ENCODE peak calls at places on chromosomes 4 and X, in nine cellular contexts. One of them, this sample, is unnamed.

GRCh38 chrX:78658851-78659744 is at the start of gene RTL3:
- DNase-seq in adrenal gland: no peak
- DNase-seq in suprapubic skin: no peak
- DNase-seq in thyroid gland: no peak
- DNase-seq in Peyer's patch: no peak
- DNase-seq in tibial nerve: no peak
- DNase-seq in K562: no peak
- DNase-seq in IMR-90: peak; percentile 78
- DNase-seq in endothelial cell of umbilical vein: peak; percentile 34
- DNase-seq in this sample: no peak

GRCh38 chr4:129968778-129969177 is 872.8 kb downstream of the C4orf33 start:
- DNase-seq in endothelial cell of umbilical vein: no peak
- DNase-seq in tibial nerve: no peak
- DNase-seq in adrenal gland: no peak
- DNase-seq in suprapubic skin: no peak
- DNase-seq in K562: no peak
- DNase-seq in thyroid gland: no peak
- DNase-seq in IMR-90: no peak
- DNase-seq in Peyer's patch: no peak
- DNase-seq in this sample: no peak

GRCh38 chr4:28391877-28392276 is 1531.2 kb downstream of the STIM2 start:
- DNase-seq in endothelial cell of umbilical vein: no peak
- DNase-seq in thyroid gland: no peak
- DNase-seq in suprapubic skin: no peak
- DNase-seq in tibial nerve: no peak
- DNase-seq in adrenal gland: no peak
- DNase-seq in IMR-90: peak; percentile 40
- DNase-seq in Peyer's patch: no peak
- DNase-seq in K562: no peak
- DNase-seq in this sample: no peak

GRCh38 chr4:44532851-44533250 is 84.2 kb upstream of the KCTD8 start:
- DNase-seq in endothelial cell of umbilical vein: no peak
- DNase-seq in IMR-90: no peak
- DNase-seq in adrenal gland: no peak
- DNase-seq in tibial nerve: no peak
- DNase-seq in suprapubic skin: no peak
- DNase-seq in thyroid gland: no peak
- DNase-seq in Peyer's patch: no peak
- DNase-seq in K562: no peak
- DNase-seq in this sample: no peak

GRCh38 chr4:18570370-18570769 is 548.8 kb upstream of the LCORL start:
- DNase-seq in tibial nerve: no peak
- DNase-seq in suprapubic skin: no peak
- DNase-seq in IMR-90: no peak
- DNase-seq in Peyer's patch: no peak
- DNase-seq in K562: no peak
- DNase-seq in endothelial cell of umbilical vein: no peak
- DNase-seq in adrenal gland: no peak
- DNase-seq in thyroid gland: no peak
- DNase-seq in this sample: no peak

GRCh38 chrX:38313190-38313589 is 14.1 kb downstream of the RPGR start:
- DNase-seq in endothelial cell of umbilical vein: no peak
- DNase-seq in IMR-90: peak; percentile 55
- DNase-seq in K562: no peak
- DNase-seq in tibial nerve: no peak
- DNase-seq in Peyer's patch: no peak
- DNase-seq in thyroid gland: no peak
- DNase-seq in suprapubic skin: no peak
- DNase-seq in adrenal gland: no peak
- DNase-seq in this sample: no peak

GRCh38 chrX:140724337-140725105 is 15.0 kb downstream of the LINC00632 start:
- DNase-seq in adrenal gland: no peak
- DNase-seq in endothelial cell of umbilical vein: no peak
- DNase-seq in Peyer's patch: no peak
- DNase-seq in tibial nerve: no peak
- DNase-seq in thyroid gland: no peak
- DNase-seq in K562: no peak
- DNase-seq in IMR-90: no peak
- DNase-seq in suprapubic skin: no peak
- DNase-seq in this sample: no peak

GRCh38 chrX:45758319-45758718 is 557.6 kb upstream of the DIPK2B start:
- DNase-seq in adrenal gland: no peak
- DNase-seq in thyroid gland: no peak
- DNase-seq in IMR-90: peak; percentile 93
- DNase-seq in endothelial cell of umbilical vein: peak; percentile 86
- DNase-seq in Peyer's patch: peak; percentile 47
- DNase-seq in K562: no peak
- DNase-seq in suprapubic skin: no peak
- DNase-seq in tibial nerve: no peak
- DNase-seq in this sample: peak; percentile 17

GRCh38 chrX:11329016-11329415 is 35.8 kb downstream of the AMELX start:
- DNase-seq in tibial nerve: no peak
- DNase-seq in IMR-90: peak; percentile 7
- DNase-seq in adrenal gland: no peak
- DNase-seq in K562: no peak
- DNase-seq in suprapubic skin: no peak
- DNase-seq in endothelial cell of umbilical vein: peak; percentile 48
- DNase-seq in thyroid gland: no peak
- DNase-seq in Peyer's patch: no peak
- DNase-seq in this sample: no peak

GRCh38 chr4:123350191-123350544 is 46.4 kb upstream of the SPRY1 start:
- DNase-seq in tibial nerve: no peak
- DNase-seq in adrenal gland: no peak
- DNase-seq in thyroid gland: peak; percentile 67
- DNase-seq in suprapubic skin: no peak
- DNase-seq in K562: peak; percentile 80
- DNase-seq in IMR-90: no peak
- DNase-seq in Peyer's patch: no peak
- DNase-seq in endothelial cell of umbilical vein: peak; percentile 36
- DNase-seq in this sample: peak; percentile 36

GRCh38 chr4:48016141-48017107 is at the start of the genes CNGA1 and NIPAL1:
- DNase-seq in Peyer's patch: peak; percentile 63
- DNase-seq in K562: peak; percentile 94
- DNase-seq in adrenal gland: peak; percentile 74
- DNase-seq in endothelial cell of umbilical vein: peak; percentile 63
- DNase-seq in thyroid gland: peak; percentile 96
- DNase-seq in suprapubic skin: peak; percentile 81
- DNase-seq in IMR-90: peak; percentile 23
- DNase-seq in tibial nerve: peak; percentile 21
- DNase-seq in this sample: peak; percentile 92
- H3K4me3 ChIP-seq in Peyer's patch: peak within 1 kb of the TSS; percentile 70
- H3K4me3 ChIP-seq in K562: peak within 1 kb of the TSS; percentile 54
- H3K4me3 ChIP-seq in adrenal gland: peak within 1 kb of the TSS; percentile 55
- H3K4me3 ChIP-seq in endothelial cell of umbilical vein: peak within 1 kb of the TSS; percentile 40
- H3K4me3 ChIP-seq in thyroid gland: peak within 1 kb of the TSS; percentile 72
- H3K4me3 ChIP-seq in suprapubic skin: peak within 1 kb of the TSS; percentile 75
- H3K4me3 ChIP-seq in IMR-90: peak within 1 kb of the TSS; percentile 44
- H3K4me3 ChIP-seq in tibial nerve: peak within 1 kb of the TSS; percentile 67
- H3K4me3 ChIP-seq in this sample: peak within 1 kb of the TSS; percentile 71

GRCh38 chrX:7263330-7263729 is 115.4 kb upstream of the PUDP start:
- DNase-seq in K562: no peak
- DNase-seq in adrenal gland: no peak
- DNase-seq in Peyer's patch: no peak
- DNase-seq in IMR-90: no peak
- DNase-seq in suprapubic skin: no peak
- DNase-seq in endothelial cell of umbilical vein: no peak
- DNase-seq in thyroid gland: no peak
- DNase-seq in tibial nerve: no peak
- DNase-seq in this sample: no peak

GRCh38 chrX:7262551-7262950 is 114.6 kb upstream of the PUDP start:
- DNase-seq in suprapubic skin: no peak
- DNase-seq in tibial nerve: no peak
- DNase-seq in IMR-90: no peak
- DNase-seq in endothelial cell of umbilical vein: no peak
- DNase-seq in Peyer's patch: no peak
- DNase-seq in K562: no peak
- DNase-seq in adrenal gland: no peak
- DNase-seq in thyroid gland: no peak
- DNase-seq in this sample: no peak

GRCh38 chrX:7264399-7264798 is 116.4 kb upstream of the PUDP start:
- DNase-seq in suprapubic skin: no peak
- DNase-seq in endothelial cell of umbilical vein: no peak
- DNase-seq in K562: no peak
- DNase-seq in IMR-90: no peak
- DNase-seq in Peyer's patch: no peak
- DNase-seq in adrenal gland: no peak
- DNase-seq in thyroid gland: no peak
- DNase-seq in tibial nerve: no peak
- DNase-seq in this sample: no peak

GRCh38 chrX:7261672-7262332 is 113.8 kb upstream of the PUDP start:
- DNase-seq in Peyer's patch: no peak
- DNase-seq in adrenal gland: no peak
- DNase-seq in IMR-90: no peak
- DNase-seq in thyroid gland: no peak
- DNase-seq in tibial nerve: no peak
- DNase-seq in endothelial cell of umbilical vein: no peak
- DNase-seq in suprapubic skin: no peak
- DNase-seq in K562: no peak
- DNase-seq in this sample: no peak

DNA sequence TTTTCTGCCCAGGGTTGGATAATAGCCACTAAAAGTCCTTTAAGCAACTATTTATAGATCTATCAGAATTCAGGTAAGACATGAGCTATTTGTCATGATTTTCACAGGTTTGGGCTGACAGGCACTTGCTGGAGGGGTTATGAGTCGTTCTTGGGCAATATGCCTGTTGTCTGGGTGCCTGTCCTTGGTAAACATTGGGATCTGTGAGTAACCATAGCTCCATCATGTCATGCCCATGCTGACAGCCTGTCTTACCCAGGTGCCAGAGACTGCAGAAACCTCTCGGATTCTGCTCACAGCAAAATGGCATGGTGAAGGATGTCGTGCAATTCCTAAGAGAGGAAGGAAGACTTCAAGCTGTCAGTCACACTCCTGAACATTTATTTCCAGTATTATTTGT is 116.0 kb upstream of the PUDP start:
- DNase-seq in suprapubic skin: no peak
- DNase-seq in K562: no peak
- DNase-seq in endothelial cell of umbilical vein: no peak
- DNase-seq in Peyer's patch: no peak
- DNase-seq in IMR-90: no peak
- DNase-seq in adrenal gland: no peak
- DNase-seq in thyroid gland: no peak
- DNase-seq in tibial nerve: no peak
- DNase-seq in this sample: no peak
- H3K4me1 ChIP-seq in suprapubic skin: no peaks in the 10 kb centered on the region
- H3K4me1 ChIP-seq in K562: no peaks in the 10 kb centered on the region
- H3K4me1 ChIP-seq in endothelial cell of umbilical vein: no peaks in the 10 kb centered on the region
- H3K4me1 ChIP-seq in Peyer's patch: no peaks in the 10 kb centered on the region
- H3K4me1 ChIP-seq in IMR-90: no peaks in the 10 kb centered on the region
- H3K4me1 ChIP-seq in adrenal gland: no peaks in the 10 kb centered on the region
- H3K4me1 ChIP-seq in thyroid gland: no peaks in the 10 kb centered on the region
- H3K4me1 ChIP-seq in tibial nerve: no peaks in the 10 kb centered on the region
- H3K4me1 ChIP-seq in this sample: no peaks in the 10 kb centered on the region

DNA sequence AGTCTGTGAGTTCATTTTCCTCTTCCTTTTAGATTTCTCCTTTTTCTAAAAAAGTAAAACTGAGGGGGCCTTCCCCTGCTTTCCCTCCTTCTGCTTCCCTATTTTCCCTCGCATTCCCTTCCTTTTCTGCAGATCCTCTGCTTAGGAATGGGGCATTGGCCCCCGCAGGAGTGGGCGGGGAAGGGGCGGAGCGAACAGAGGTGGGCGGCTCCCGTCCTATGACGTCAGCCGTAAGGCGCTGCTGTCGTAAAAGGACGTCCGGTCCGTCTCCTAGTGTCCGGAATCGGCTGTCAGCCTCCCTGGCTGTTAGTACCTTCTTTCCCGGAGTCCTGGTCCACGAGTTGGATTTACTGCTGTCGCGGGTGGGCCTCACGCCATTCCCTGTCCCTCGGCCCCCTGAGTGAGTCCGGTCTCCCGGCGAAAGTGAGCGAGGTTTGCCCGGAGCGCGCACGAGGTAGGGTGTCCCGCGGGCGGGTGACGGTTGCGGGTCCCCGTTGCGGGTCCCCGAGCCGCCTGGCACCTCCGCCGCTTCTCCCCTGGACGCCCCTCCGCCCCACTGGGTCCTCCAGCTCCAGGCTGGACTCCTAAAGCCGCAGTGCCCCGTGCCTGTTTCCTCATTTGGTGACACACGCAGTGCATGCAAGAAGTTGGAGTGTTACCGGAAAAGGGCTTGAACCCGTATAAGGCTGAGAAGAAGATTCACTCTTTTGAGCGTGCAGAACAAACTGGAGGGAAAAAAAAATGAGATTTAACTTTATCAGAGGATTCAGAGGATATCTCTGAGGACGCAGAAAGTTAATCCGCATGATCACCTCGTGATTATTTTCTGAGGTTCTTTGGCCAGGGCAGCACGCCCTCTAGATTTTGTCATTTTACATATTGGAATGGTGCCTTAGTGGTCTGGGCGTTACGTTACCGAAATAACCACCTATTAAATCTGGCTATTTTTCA is at the start of gene ZNF330:
- DNase-seq in adrenal gland: peak; percentile 95
- DNase-seq in tibial nerve: peak; percentile 95
- DNase-seq in Peyer's patch: peak; percentile 83
- DNase-seq in K562: peak; percentile 94
- DNase-seq in IMR-90: peak; percentile 93
- DNase-seq in suprapubic skin: peak; percentile 93
- DNase-seq in endothelial cell of umbilical vein: peak; percentile 93
- DNase-seq in thyroid gland: peak; percentile 88
- DNase-seq in this sample: peak; percentile 93
- TF ChIP-seq POLR2A in adrenal gland: peak; percentile 53
- TF ChIP-seq POLR2A in tibial nerve: peak; percentile 95
- TF ChIP-seq POLR2A in Peyer's patch: peak; percentile 59
- TF ChIP-seq POLR2A in K562: peak; percentile 94
- TF ChIP-seq POLR2A in IMR-90: peak; percentile 82
- TF ChIP-seq POLR2A in suprapubic skin: peak; percentile 56
- TF ChIP-seq POLR2A in endothelial cell of umbilical vein: peak; percentile 69
- TF ChIP-seq POLR2A in thyroid gland: peak; percentile 86
- TF ChIP-seq POLR2A in this sample: peak; percentile 77

GRCh38 chrX:2583194-2584162 is 82.7 kb upstream of the DHRSX start:
- DNase-seq in Peyer's patch: no peak
- DNase-seq in adrenal gland: no peak
- DNase-seq in thyroid gland: no peak
- DNase-seq in IMR-90: no peak
- DNase-seq in endothelial cell of umbilical vein: no peak
- DNase-seq in K562: no peak
- DNase-seq in tibial nerve: no peak
- DNase-seq in suprapubic skin: no peak
- DNase-seq in this sample: no peak

GRCh38 chrX:2584216-2584615 is 83.4 kb upstream of the DHRSX start:
- DNase-seq in endothelial cell of umbilical vein: no peak
- DNase-seq in adrenal gland: no peak
- DNase-seq in suprapubic skin: no peak
- DNase-seq in tibial nerve: no peak
- DNase-seq in thyroid gland: no peak
- DNase-seq in IMR-90: no peak
- DNase-seq in K562: no peak
- DNase-seq in Peyer's patch: no peak
- DNase-seq in this sample: no peak

GRCh38 chrX:2588049-2588448 is 87.3 kb upstream of the DHRSX start:
- DNase-seq in IMR-90: no peak
- DNase-seq in endothelial cell of umbilical vein: no peak
- DNase-seq in tibial nerve: no peak
- DNase-seq in Peyer's patch: no peak
- DNase-seq in K562: no peak
- DNase-seq in adrenal gland: no peak
- DNase-seq in thyroid gland: no peak
- DNase-seq in suprapubic skin: no peak
- DNase-seq in this sample: no peak

GRCh38 chrX:2587146-2587545 is 86.4 kb upstream of the DHRSX start:
- DNase-seq in thyroid gland: no peak
- DNase-seq in Peyer's patch: no peak
- DNase-seq in IMR-90: no peak
- DNase-seq in tibial nerve: no peak
- DNase-seq in adrenal gland: no peak
- DNase-seq in endothelial cell of umbilical vein: no peak
- DNase-seq in suprapubic skin: no peak
- DNase-seq in K562: no peak
- DNase-seq in this sample: no peak

GRCh38 chrX:2584659-2585470 is 84.1 kb upstream of the DHRSX start:
- DNase-seq in IMR-90: no peak
- DNase-seq in endothelial cell of umbilical vein: no peak
- DNase-seq in adrenal gland: no peak
- DNase-seq in K562: no peak
- DNase-seq in tibial nerve: no peak
- DNase-seq in thyroid gland: no peak
- DNase-seq in Peyer's patch: no peak
- DNase-seq in suprapubic skin: no peak
- DNase-seq in this sample: no peak
- H3K4me3 ChIP-seq in IMR-90: no peak overlapping the region
- H3K4me3 ChIP-seq in endothelial cell of umbilical vein: no peak overlapping the region
- H3K4me3 ChIP-seq in adrenal gland: no peak overlapping the region
- H3K4me3 ChIP-seq in K562: no peak overlapping the region
- H3K4me3 ChIP-seq in tibial nerve: no peak overlapping the region
- H3K4me3 ChIP-seq in thyroid gland: no peak overlapping the region
- H3K4me3 ChIP-seq in Peyer's patch: no peak overlapping the region
- H3K4me3 ChIP-seq in suprapubic skin: peak overlapping the region; percentile 45
- H3K4me3 ChIP-seq in this sample: no peak overlapping the region

This sample was measured in transverse colon.